ENCODE peak calls at places on chromosome 9, in six cellular contexts. One of them, this sample, is unnamed.

GRCh38 chr9:133580416-133580738 is 28.8 kb downstream of the FAM163B start:
- DNase-seq in neural progenitor cell: no peak
- DNase-seq in HCT116: no peak
- DNase-seq in colonic mucosa: no peak
- DNase-seq in fibroblast of lung: no peak
- DNase-seq in K562: no peak
- DNase-seq in this sample: no peak

GRCh38 chr9:81599837-81600236 is 89.5 kb downstream of the TLE1 start:
- DNase-seq in fibroblast of lung: peak; percentile 46
- DNase-seq in K562: no peak
- DNase-seq in neural progenitor cell: no peak
- DNase-seq in colonic mucosa: no peak
- DNase-seq in HCT116: no peak
- DNase-seq in this sample: no peak

GRCh38 chr9:31272456-31273295 is 1111.8 kb upstream of the ACO1 start:
- DNase-seq in neural progenitor cell: no peak
- DNase-seq in K562: no peak
- DNase-seq in HCT116: peak; percentile 63
- DNase-seq in colonic mucosa: peak; percentile 45
- DNase-seq in fibroblast of lung: no peak
- DNase-seq in this sample: no peak

GRCh38 chr9:7266911-7267555 is 509.3 kb downstream of the KDM4C start:
- DNase-seq in fibroblast of lung: no peak
- DNase-seq in HCT116: no peak
- DNase-seq in K562: no peak
- DNase-seq in colonic mucosa: peak; percentile 73
- DNase-seq in neural progenitor cell: peak; percentile 60
- DNase-seq in this sample: no peak

GRCh38 chr9:120755827-120756434 is 37.3 kb downstream of the FBXW2 start:
- DNase-seq in HCT116: peak; percentile 24
- DNase-seq in fibroblast of lung: peak; percentile 12
- DNase-seq in colonic mucosa: peak; percentile 71
- DNase-seq in K562: peak; percentile 76
- DNase-seq in neural progenitor cell: peak; percentile 71
- DNase-seq in this sample: peak; percentile 88

GRCh38 chr9:136031094-136031493 is 64.0 kb downstream of the NACC2 start:
- DNase-seq in fibroblast of lung: no peak
- DNase-seq in neural progenitor cell: no peak
- DNase-seq in colonic mucosa: no peak
- DNase-seq in HCT116: no peak
- DNase-seq in K562: no peak
- DNase-seq in this sample: no peak

GRCh38 chr9:107631788-107632187 is 142.2 kb upstream of the KLF4 start:
- DNase-seq in neural progenitor cell: no peak
- DNase-seq in colonic mucosa: no peak
- DNase-seq in fibroblast of lung: no peak
- DNase-seq in K562: no peak
- DNase-seq in HCT116: no peak
- DNase-seq in this sample: no peak

GRCh38 chr9:134358026-134358967 is 32.0 kb downstream of the RXRA start:
- DNase-seq in fibroblast of lung: peak; percentile 48
- DNase-seq in neural progenitor cell: no peak
- DNase-seq in HCT116: no peak
- DNase-seq in colonic mucosa: no peak
- DNase-seq in K562: no peak
- DNase-seq in this sample: no peak

GRCh38 chr9:93533863-93534262 is 42.5 kb upstream of the PHF2 start:
- DNase-seq in K562: no peak
- DNase-seq in HCT116: no peak
- DNase-seq in neural progenitor cell: peak; percentile 17
- DNase-seq in colonic mucosa: no peak
- DNase-seq in fibroblast of lung: no peak
- DNase-seq in this sample: peak; percentile 71

GRCh38 chr9:125443367-125443766 is 181.7 kb downstream of the GAPVD1 start:
- DNase-seq in HCT116: no peak
- DNase-seq in K562: no peak
- DNase-seq in fibroblast of lung: no peak
- DNase-seq in colonic mucosa: no peak
- DNase-seq in neural progenitor cell: no peak
- DNase-seq in this sample: no peak

GRCh38 chr9:6904366-6904765 is 146.6 kb downstream of the KDM4C start:
- DNase-seq in fibroblast of lung: no peak
- DNase-seq in K562: no peak
- DNase-seq in neural progenitor cell: no peak
- DNase-seq in colonic mucosa: no peak
- DNase-seq in HCT116: no peak
- DNase-seq in this sample: no peak

GRCh38 chr9:128399851-128400250 is 20.8 kb upstream of the CERCAM start:
- DNase-seq in K562: no peak
- DNase-seq in HCT116: no peak
- DNase-seq in fibroblast of lung: no peak
- DNase-seq in colonic mucosa: no peak
- DNase-seq in neural progenitor cell: no peak
- DNase-seq in this sample: no peak

GRCh38 chr9:131995382-131995781 is 84.3 kb downstream of the MED27 start:
- DNase-seq in K562: no peak
- DNase-seq in neural progenitor cell: no peak
- DNase-seq in fibroblast of lung: no peak
- DNase-seq in colonic mucosa: no peak
- DNase-seq in HCT116: no peak
- DNase-seq in this sample: no peak

GRCh38 chr9:82600536-82601271 is 462.2 kb downstream of the RASEF start:
- DNase-seq in HCT116: no peak
- DNase-seq in K562: no peak
- DNase-seq in colonic mucosa: no peak
- DNase-seq in fibroblast of lung: no peak
- DNase-seq in neural progenitor cell: peak; percentile 14
- DNase-seq in this sample: peak; percentile 47

GRCh38 chr9:125747053-125747764 is at the start of gene PBX3:
- DNase-seq in neural progenitor cell: peak; percentile 86
- DNase-seq in fibroblast of lung: peak; percentile 45
- DNase-seq in K562: peak; percentile 70
- DNase-seq in HCT116: no peak
- DNase-seq in colonic mucosa: peak; percentile 65
- DNase-seq in this sample: peak; percentile 81

GRCh38 chr9:14373726-14374125 is 59.8 kb upstream of the NFIB start:
- DNase-seq in K562: no peak
- DNase-seq in fibroblast of lung: peak; percentile 29
- DNase-seq in neural progenitor cell: no peak
- DNase-seq in HCT116: no peak
- DNase-seq in colonic mucosa: no peak
- DNase-seq in this sample: no peak

GRCh38 chr9:136052991-136053756 is 41.9 kb downstream of the NACC2 start:
- DNase-seq in neural progenitor cell: peak; percentile 61
- DNase-seq in colonic mucosa: no peak
- DNase-seq in K562: no peak
- DNase-seq in fibroblast of lung: peak; percentile 29
- DNase-seq in HCT116: no peak
- DNase-seq in this sample: peak; percentile 72

GRCh38 chr9:121485618-121486531 is 13.8 kb downstream of the GGTA1 start:
- DNase-seq in K562: peak; percentile 25
- DNase-seq in colonic mucosa: no peak
- DNase-seq in neural progenitor cell: no peak
- DNase-seq in fibroblast of lung: no peak
- DNase-seq in HCT116: no peak
- DNase-seq in this sample: no peak

GRCh38 chr9:78552802-78553201 is 255.9 kb downstream of the PSAT1 start:
- DNase-seq in K562: no peak
- DNase-seq in colonic mucosa: no peak
- DNase-seq in fibroblast of lung: peak; percentile 26
- DNase-seq in neural progenitor cell: no peak
- DNase-seq in HCT116: no peak
- DNase-seq in this sample: no peak

GRCh38 chr9:73643379-73644013 is 491.8 kb downstream of the ANXA1 start:
- DNase-seq in neural progenitor cell: no peak
- DNase-seq in HCT116: no peak
- DNase-seq in K562: no peak
- DNase-seq in fibroblast of lung: peak; percentile 89
- DNase-seq in colonic mucosa: no peak
- DNase-seq in this sample: no peak

GRCh38 chr9:84264307-84264706 is 76.3 kb downstream of the SLC28A3 start:
- DNase-seq in HCT116: no peak
- DNase-seq in colonic mucosa: no peak
- DNase-seq in neural progenitor cell: no peak
- DNase-seq in K562: no peak
- DNase-seq in fibroblast of lung: no peak
- DNase-seq in this sample: no peak

GRCh38 chr9:84258371-84258770 is 82.2 kb downstream of the SLC28A3 start:
- DNase-seq in HCT116: no peak
- DNase-seq in fibroblast of lung: no peak
- DNase-seq in neural progenitor cell: no peak
- DNase-seq in K562: no peak
- DNase-seq in colonic mucosa: no peak
- DNase-seq in this sample: no peak

GRCh38 chr9:84255701-84256100 is 84.9 kb downstream of the SLC28A3 start:
- DNase-seq in K562: no peak
- DNase-seq in colonic mucosa: no peak
- DNase-seq in fibroblast of lung: no peak
- DNase-seq in HCT116: no peak
- DNase-seq in neural progenitor cell: no peak
- DNase-seq in this sample: no peak

GRCh38 chr9:84266087-84266561 is 74.4 kb downstream of the SLC28A3 start:
- DNase-seq in fibroblast of lung: no peak
- DNase-seq in neural progenitor cell: peak; percentile 45
- DNase-seq in HCT116: no peak
- DNase-seq in colonic mucosa: peak; percentile 20
- DNase-seq in K562: no peak
- DNase-seq in this sample: peak; percentile 86

GRCh38 chr9:84261082-84261746 is 79.3 kb downstream of the SLC28A3 start:
- DNase-seq in HCT116: peak; percentile 84
- DNase-seq in colonic mucosa: peak; percentile 89
- DNase-seq in neural progenitor cell: peak; percentile 89
- DNase-seq in fibroblast of lung: peak; percentile 59
- DNase-seq in K562: peak; percentile 61
- DNase-seq in this sample: peak; percentile 93
- H3K9ac ChIP-seq in HCT116: no peak overlapping the region
- H3K9ac ChIP-seq in colonic mucosa: no peak overlapping the region
- H3K9ac ChIP-seq in neural progenitor cell: no peak overlapping the region
- H3K9ac ChIP-seq in fibroblast of lung: no peak overlapping the region
- H3K9ac ChIP-seq in K562: no peak overlapping the region
- H3K9ac ChIP-seq in this sample: no peak overlapping the region

DNA sequence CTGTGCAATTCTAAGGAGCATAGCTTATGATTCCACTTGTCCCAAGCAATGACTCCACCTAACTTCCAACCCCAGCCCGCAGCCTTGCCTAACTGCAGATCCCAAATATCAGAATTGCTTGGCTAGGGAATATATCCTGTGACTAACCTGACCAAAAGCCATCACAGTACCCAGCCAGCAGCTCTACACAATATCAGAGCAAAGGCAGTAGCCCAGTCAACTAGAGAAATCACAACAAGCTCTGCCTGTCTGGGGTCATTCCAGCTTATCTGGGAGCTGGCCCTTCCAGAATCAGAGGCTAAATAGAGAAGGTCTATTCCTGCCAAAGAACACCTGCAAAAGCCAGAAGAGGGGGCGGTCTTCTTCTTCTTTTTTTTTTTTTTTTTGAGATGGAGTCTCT is 9.3 kb upstream of the KIAA1958 start:
- DNase-seq in fibroblast of lung: no peak
- DNase-seq in colonic mucosa: no peak
- DNase-seq in HCT116: no peak
- DNase-seq in K562: no peak
- DNase-seq in neural progenitor cell: no peak
- DNase-seq in this sample: no peak
- H3K4me3 ChIP-seq in fibroblast of lung: no peak overlapping the region
- H3K4me3 ChIP-seq in colonic mucosa: no peak overlapping the region
- H3K4me3 ChIP-seq in HCT116: no peak overlapping the region
- H3K4me3 ChIP-seq in K562: no peak overlapping the region
- H3K4me3 ChIP-seq in neural progenitor cell: no peak overlapping the region
- H3K4me3 ChIP-seq in this sample: no peak overlapping the region

GRCh38 chr9:35617548-35617947 is 665 bp downstream of the CD72 start:
- DNase-seq in neural progenitor cell: no peak
- DNase-seq in HCT116: no peak
- DNase-seq in colonic mucosa: no peak
- DNase-seq in K562: no peak
- DNase-seq in fibroblast of lung: no peak
- DNase-seq in this sample: no peak
- H3K9ac ChIP-seq in neural progenitor cell: no peak overlapping the region
- H3K9ac ChIP-seq in HCT116: no peak overlapping the region
- H3K9ac ChIP-seq in colonic mucosa: peak overlapping the region; percentile 72
- H3K9ac ChIP-seq in K562: no peak overlapping the region
- H3K9ac ChIP-seq in fibroblast of lung: no peak overlapping the region
- H3K9ac ChIP-seq in this sample: no peak overlapping the region

GRCh38 chr9:17532461-17532860 is 46.4 kb upstream of the SH3GL2 start:
- DNase-seq in HCT116: no peak
- DNase-seq in neural progenitor cell: no peak
- DNase-seq in K562: no peak
- DNase-seq in colonic mucosa: no peak
- DNase-seq in fibroblast of lung: no peak
- DNase-seq in this sample: no peak

GRCh38 chr9:17528859-17529258 is 50.0 kb upstream of the SH3GL2 start:
- DNase-seq in fibroblast of lung: no peak
- DNase-seq in colonic mucosa: no peak
- DNase-seq in neural progenitor cell: peak; percentile 22
- DNase-seq in K562: no peak
- DNase-seq in HCT116: no peak
- DNase-seq in this sample: no peak

GRCh38 chr9:17536027-17536426 is 42.8 kb upstream of the SH3GL2 start:
- DNase-seq in fibroblast of lung: no peak
- DNase-seq in K562: no peak
- DNase-seq in colonic mucosa: no peak
- DNase-seq in neural progenitor cell: no peak
- DNase-seq in HCT116: no peak
- DNase-seq in this sample: no peak

GRCh38 chr9:17535176-17535575 is 43.7 kb upstream of the SH3GL2 start:
- DNase-seq in neural progenitor cell: no peak
- DNase-seq in fibroblast of lung: no peak
- DNase-seq in HCT116: no peak
- DNase-seq in K562: no peak
- DNase-seq in colonic mucosa: no peak
- DNase-seq in this sample: no peak

GRCh38 chr9:17531642-17532254 is 47.1 kb upstream of the SH3GL2 start:
- DNase-seq in neural progenitor cell: peak; percentile 65
- DNase-seq in colonic mucosa: peak; percentile 50
- DNase-seq in K562: peak; percentile 30
- DNase-seq in HCT116: peak; percentile 10
- DNase-seq in fibroblast of lung: peak; percentile 32
- DNase-seq in this sample: peak; percentile 81
- H3K4me3 ChIP-seq in neural progenitor cell: no peak overlapping the region
- H3K4me3 ChIP-seq in colonic mucosa: no peak overlapping the region
- H3K4me3 ChIP-seq in K562: no peak overlapping the region
- H3K4me3 ChIP-seq in HCT116: no peak overlapping the region
- H3K4me3 ChIP-seq in fibroblast of lung: peak overlapping the region; percentile 42
- H3K4me3 ChIP-seq in this sample: no peak overlapping the region

GRCh38 chr9:100575765-100576368 is 2.0 kb upstream of the CAVIN4 start:
- DNase-seq in fibroblast of lung: peak; percentile 93
- DNase-seq in neural progenitor cell: no peak
- DNase-seq in HCT116: no peak
- DNase-seq in K562: no peak
- DNase-seq in colonic mucosa: no peak
- DNase-seq in this sample: no peak
- H3K9ac ChIP-seq in fibroblast of lung: no peak overlapping the region
- H3K9ac ChIP-seq in neural progenitor cell: no peak overlapping the region
- H3K9ac ChIP-seq in HCT116: no peak overlapping the region
- H3K9ac ChIP-seq in K562: no peak overlapping the region
- H3K9ac ChIP-seq in colonic mucosa: no peak overlapping the region
- H3K9ac ChIP-seq in this sample: no peak overlapping the region